ENCODE peak calls at places on chromosomes 3 and 15, in seven cellular contexts. K is IMR-90, I is tibial artery, F is suprapubic skin, C is left ventricle myocardium inferior, N is body of pancreas, A is sigmoid colon. T is an unnamed sample.

GRCh38 chr15:78016860-78017259 is 60.7 kb downstream of the TBC1D2B start:
- DNase-seq in I (no peak), A (no peak), C (no peak), F (no peak), N (peak; percentile 68), K (no peak), T (no peak)

GRCh38 chr3:152626226-152626625 is 208.7 kb upstream of the P2RY1 start:
- DNase-seq in I (no peak), N (no peak), F (no peak), C (no peak), K (no peak), A (no peak), T (no peak)

GRCh38 chr3:46628980-46629379 is 16.7 kb downstream of the FAM240A start:
- DNase-seq in I (peak; percentile 38), N (no peak), K (no peak), F (no peak), C (no peak), A (no peak), T (peak; percentile 56)

GRCh38 chr15:97976766-97977503 is 16.4 kb downstream of the ARRDC4 start:
- DNase-seq in K (no peak), F (no peak), N (no peak), C (no peak), I (no peak), A (no peak), T (no peak)

GRCh38 chr3:190486201-190486865 is 27.6 kb upstream of the IL1RAP start:
- DNase-seq in N (no peak), C (no peak), I (no peak), K (no peak), F (no peak), A (no peak), T (no peak)

GRCh38 chr15:55673287-55673686 is 69.7 kb downstream of the PRTG start:
- DNase-seq in I (no peak), C (no peak), F (no peak), K (no peak), N (no peak), A (no peak), T (no peak)

GRCh38 chr15:71646767-71647478 is 163.4 kb upstream of the NR2E3 start:
- DNase-seq in F (no peak), A (no peak), N (no peak), I (no peak), C (no peak), K (no peak), T (no peak)

GRCh38 chr3:158794936-158795518 is 6.8 kb upstream of the MFSD1 start:
- DNase-seq in N (no peak), A (no peak), I (no peak), C (no peak), K (peak; percentile 59), F (no peak), T (no peak)

GRCh38 chr3:141336672-141337522 is 31.4 kb upstream of the ZBTB38 start:
- DNase-seq in F (no peak), K (peak; percentile 87), I (no peak), N (peak; percentile 14), C (no peak), A (no peak), T (no peak)

GRCh38 chr3:49718419-49719213 is 868 bp downstream of the AMIGO3 start:
- DNase-seq in K (no peak), F (peak; percentile 66), A (peak; percentile 69), I (no peak), N (no peak), C (no peak), T (no peak)

GRCh38 chr3:57545636-57546268 is 1.6 kb upstream of the DNAH12 start:
- DNase-seq in I (no peak), N (peak; percentile 46), C (no peak), F (no peak), K (no peak), A (no peak), T (no peak)

GRCh38 chr3:183033746-183034145 is 53.4 kb upstream of the DCUN1D1 start:
- DNase-seq in I (no peak), C (no peak), K (peak; percentile 68), N (no peak), F (no peak), A (no peak), T (no peak)

GRCh38 chr15:25543156-25543555 is 104.3 kb upstream of the UBE3A start:
- DNase-seq in I (peak; percentile 75), K (peak; percentile 39), N (peak; percentile 35), F (no peak), C (no peak), A (peak; percentile 90), T (peak; percentile 69)

GRCh38 chr15:31376511-31376910 is 49.9 kb downstream of the KLF13 start:
- DNase-seq in F (no peak), A (no peak), K (no peak), C (peak; percentile 10), N (no peak), I (no peak), T (no peak)

GRCh38 chr3:134325722-134326121 is 48.5 kb downstream of the AMOTL2 start:
- DNase-seq in I (no peak), N (no peak), F (no peak), K (no peak), C (no peak), A (peak; percentile 54), T (no peak)

GRCh38 chr3:138468886-138469285 is 34.5 kb downstream of the ESYT3 start:
- DNase-seq in I (no peak), A (peak; percentile 86), F (no peak), K (no peak), C (no peak), N (no peak), T (no peak)

GRCh38 chr15:75229191-75230015 is 27.7 kb downstream of the C15orf39 start:
- DNase-seq in K (peak; percentile 22), A (peak; percentile 56), N (no peak), C (no peak), I (no peak), F (peak; percentile 50), T (no peak)

GRCh38 chr3:134847349-134847748 is 52.3 kb downstream of the EPHB1 start:
- DNase-seq in A (no peak), I (no peak), K (no peak), C (no peak), F (no peak), N (no peak), T (no peak)

GRCh38 chr3:31960793-31961431 is 20.1 kb downstream of the OSBPL10 start:
- DNase-seq in N (no peak), A (no peak), I (no peak), C (no peak), F (no peak), K (peak; percentile 65), T (no peak)

GRCh38 chr15:77516076-77516475 is 95.4 kb downstream of the HMG20A start:
- DNase-seq in C (no peak), K (no peak), N (no peak), A (no peak), I (no peak), F (peak; percentile 5), T (no peak)

GRCh38 chr3:25854635-25855034 is 64.7 kb downstream of the OXSM start:
- DNase-seq in A (no peak), C (no peak), F (no peak), K (peak; percentile 83), N (no peak), I (no peak), T (no peak)

DNA sequence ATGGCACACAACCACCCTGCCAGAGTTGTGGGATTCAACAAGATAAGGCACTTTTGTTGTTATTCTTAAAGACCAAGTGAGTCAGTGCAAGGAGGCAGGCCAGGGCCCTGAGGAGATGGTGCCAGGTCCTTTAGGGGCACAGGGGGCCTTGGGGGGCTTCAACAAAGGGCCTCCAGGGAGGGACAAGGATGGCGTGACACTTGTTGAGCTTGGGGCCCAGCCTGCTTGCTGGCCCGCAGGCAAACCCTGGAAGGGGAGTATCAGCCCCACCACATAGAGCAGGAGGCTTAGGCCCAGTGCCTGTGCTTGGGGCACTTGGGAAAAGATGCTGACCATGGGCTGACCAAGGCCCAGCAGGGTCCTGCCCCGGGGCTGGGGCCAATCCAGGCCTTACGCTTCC is 5.5 kb downstream of the IQSEC1 start:
- DNase-seq in I (no peak), N (no peak), C (no peak), F (no peak), A (no peak), K (no peak), T (no peak)
- H3K4me1 ChIP-seq in I (peaks cover 19% of the 10 kb centered on the region), N (no peaks in the 10 kb centered on the region), C (peaks cover 10% of the 10 kb centered on the region), F (peaks cover 8% of the 10 kb centered on the region), A (no peaks in the 10 kb centered on the region), K (no peaks in the 10 kb centered on the region), T (peaks cover 11% of the 10 kb centered on the region)

GRCh38 chr15:65079580-65079979 is 3.0 kb downstream of the KBTBD13 start:
- DNase-seq in C (no peak), N (no peak), F (no peak), K (no peak), A (no peak), I (no peak), T (no peak)

GRCh38 chr15:65076486-65077290 is at the start of gene KBTBD13:
- DNase-seq in N (no peak), A (no peak), K (no peak), I (no peak), C (no peak), F (no peak), T (no peak)

GRCh38 chr15:65081270-65081669 is 4.7 kb downstream of the KBTBD13 start:
- DNase-seq in I (no peak), K (no peak), F (no peak), C (no peak), A (no peak), N (no peak), T (no peak)

GRCh38 chr15:65077291-65077980 is 890 bp downstream of the KBTBD13 start:
- DNase-seq in I (no peak), F (no peak), C (no peak), K (no peak), A (no peak), N (no peak), T (no peak)

GRCh38 chr15:65077981-65078352 is 1.4 kb downstream of the KBTBD13 start:
- DNase-seq in F (no peak), I (peak; percentile 57), A (peak; percentile 89), N (peak; percentile 65), K (no peak), C (peak; percentile 72), T (no peak)
- TF ChIP-seq CTCF in F (no peak), I (peak; percentile 59), A (peak; percentile 28), N (peak; percentile 41), K (peak; percentile 13), C (peak; percentile 72), T (peak; percentile 68)

GRCh38 chr15:90037961-90038633 is 37.0 kb downstream of the ZNF710 start:
- DNase-seq in I (no peak), F (peak; percentile 43), C (no peak), K (peak; percentile 53), N (no peak), A (peak; percentile 58), T (no peak)

GRCh38 chr15:90038639-90039095 is 37.5 kb downstream of the ZNF710 start:
- DNase-seq in I (no peak), F (peak; percentile 11), A (peak; percentile 12), N (peak; percentile 53), K (no peak), C (no peak), T (no peak)

GRCh38 chr15:90037510-90037860 is 36.4 kb downstream of the ZNF710 start:
- DNase-seq in F (no peak), I (no peak), K (peak; percentile 78), C (no peak), N (no peak), A (no peak), T (no peak)

GRCh38 chr15:90040618-90041017 is 39.5 kb downstream of the ZNF710 start:
- DNase-seq in N (no peak), K (no peak), C (no peak), I (no peak), A (no peak), F (peak; percentile 24), T (no peak)

GRCh38 chr15:90039996-90040395 is 38.9 kb downstream of the ZNF710 start:
- DNase-seq in K (no peak), N (no peak), A (no peak), C (no peak), I (no peak), F (peak; percentile 57), T (no peak)
- H3K4me1 ChIP-seq in K (peaks cover 21% of the 10 kb centered on the region), N (peaks cover 59% of the 10 kb centered on the region), A (no peaks in the 10 kb centered on the region), C (peaks cover 41% of the 10 kb centered on the region), I (peaks cover 10% of the 10 kb centered on the region), F (peaks cover 62% of the 10 kb centered on the region), T (peaks cover 39% of the 10 kb centered on the region)

GRCh38 chr3:1693145-1693544 is 405.5 kb upstream of the CNTN4 start:
- DNase-seq in I (no peak), A (no peak), C (no peak), K (no peak), N (no peak), F (no peak), T (no peak)
- TF ChIP-seq CTCF in I (no peak), A (no peak), C (no peak), K (no peak), N (no peak), F (no peak), T (no peak)